ENCODE peak calls at places on chromosomes 1 and 21, in six cellular contexts. One of them, this sample, is unnamed.

GRCh38 chr1:162178432-162178831 is 108.9 kb downstream of the NOS1AP start:
- DNase-seq in HCT116: no peak
- DNase-seq in uterus: no peak
- DNase-seq in dorsolateral prefrontal cortex: no peak
- DNase-seq in heart left ventricle: no peak
- DNase-seq in IMR-90: no peak
- DNase-seq in this sample: no peak

GRCh38 chr1:168180148-168180524 is 1.4 kb downstream of the TIPRL start:
- DNase-seq in HCT116: no peak
- DNase-seq in uterus: no peak
- DNase-seq in dorsolateral prefrontal cortex: no peak
- DNase-seq in heart left ventricle: no peak
- DNase-seq in IMR-90: no peak
- DNase-seq in this sample: no peak

GRCh38 chr1:81428998-81429397 is 371.7 kb upstream of the ADGRL2 start:
- DNase-seq in HCT116: no peak
- DNase-seq in uterus: no peak
- DNase-seq in dorsolateral prefrontal cortex: no peak
- DNase-seq in heart left ventricle: no peak
- DNase-seq in IMR-90: no peak
- DNase-seq in this sample: no peak

GRCh38 chr1:76919123-76919522 is 51.8 kb downstream of the ST6GALNAC5 start:
- DNase-seq in HCT116: no peak
- DNase-seq in uterus: no peak
- DNase-seq in dorsolateral prefrontal cortex: no peak
- DNase-seq in heart left ventricle: no peak
- DNase-seq in IMR-90: no peak
- DNase-seq in this sample: no peak

GRCh38 chr1:187691439-187691838 is 862.7 kb downstream of the PLA2G4A start:
- DNase-seq in HCT116: peak
- DNase-seq in uterus: no peak
- DNase-seq in dorsolateral prefrontal cortex: no peak
- DNase-seq in heart left ventricle: no peak
- DNase-seq in IMR-90: peak
- DNase-seq in this sample: no peak

GRCh38 chr1:185539277-185539943 is 194.8 kb upstream of the HMCN1 start:
- DNase-seq in HCT116: no peak
- DNase-seq in uterus: no peak
- DNase-seq in dorsolateral prefrontal cortex: no peak
- DNase-seq in heart left ventricle: no peak
- DNase-seq in IMR-90: no peak
- DNase-seq in this sample: no peak

GRCh38 chr1:234368320-234369032 is 4.8 kb upstream of the COA6 start:
- DNase-seq in HCT116: no peak
- DNase-seq in uterus: no peak
- DNase-seq in dorsolateral prefrontal cortex: no peak
- DNase-seq in heart left ventricle: no peak
- DNase-seq in IMR-90: no peak
- DNase-seq in this sample: no peak

GRCh38 chr1:204650911-204651570 is 34.5 kb downstream of the LRRN2 start:
- DNase-seq in HCT116: no peak
- DNase-seq in uterus: no peak
- DNase-seq in dorsolateral prefrontal cortex: peak
- DNase-seq in heart left ventricle: no peak
- DNase-seq in IMR-90: no peak
- DNase-seq in this sample: no peak

GRCh38 chr1:214566158-214567104 is 15.0 kb upstream of the PTPN14 start:
- DNase-seq in HCT116: no peak
- DNase-seq in uterus: no peak
- DNase-seq in dorsolateral prefrontal cortex: no peak
- DNase-seq in heart left ventricle: no peak
- DNase-seq in IMR-90: peak
- DNase-seq in this sample: no peak

GRCh38 chr1:47578026-47578861 is 140.4 kb downstream of the FOXD2 start:
- DNase-seq in HCT116: no peak
- DNase-seq in uterus: peak
- DNase-seq in dorsolateral prefrontal cortex: no peak
- DNase-seq in heart left ventricle: no peak
- DNase-seq in IMR-90: no peak
- DNase-seq in this sample: no peak

GRCh38 chr1:201456499-201457309 is 12.3 kb downstream of the PHLDA3 start:
- DNase-seq in HCT116: no peak
- DNase-seq in uterus: peak
- DNase-seq in dorsolateral prefrontal cortex: no peak
- DNase-seq in heart left ventricle: no peak
- DNase-seq in IMR-90: peak
- DNase-seq in this sample: peak

GRCh38 chr1:57422271-57423134 is 1.4 kb downstream of the DAB1 start:
- DNase-seq in HCT116: no peak
- DNase-seq in uterus: no peak
- DNase-seq in dorsolateral prefrontal cortex: peak
- DNase-seq in heart left ventricle: no peak
- DNase-seq in IMR-90: peak
- DNase-seq in this sample: no peak

GRCh38 chr1:184493987-184494388 is 107.2 kb downstream of the C1orf21 start:
- DNase-seq in HCT116: no peak
- DNase-seq in uterus: no peak
- DNase-seq in dorsolateral prefrontal cortex: no peak
- DNase-seq in heart left ventricle: no peak
- DNase-seq in IMR-90: no peak
- DNase-seq in this sample: no peak

GRCh38 chr21:36504067-36505058 is 24.4 kb upstream of the CLDN14 start:
- DNase-seq in HCT116: peak
- DNase-seq in uterus: no peak
- DNase-seq in dorsolateral prefrontal cortex: peak
- DNase-seq in heart left ventricle: no peak
- DNase-seq in IMR-90: peak
- DNase-seq in this sample: no peak

DNA sequence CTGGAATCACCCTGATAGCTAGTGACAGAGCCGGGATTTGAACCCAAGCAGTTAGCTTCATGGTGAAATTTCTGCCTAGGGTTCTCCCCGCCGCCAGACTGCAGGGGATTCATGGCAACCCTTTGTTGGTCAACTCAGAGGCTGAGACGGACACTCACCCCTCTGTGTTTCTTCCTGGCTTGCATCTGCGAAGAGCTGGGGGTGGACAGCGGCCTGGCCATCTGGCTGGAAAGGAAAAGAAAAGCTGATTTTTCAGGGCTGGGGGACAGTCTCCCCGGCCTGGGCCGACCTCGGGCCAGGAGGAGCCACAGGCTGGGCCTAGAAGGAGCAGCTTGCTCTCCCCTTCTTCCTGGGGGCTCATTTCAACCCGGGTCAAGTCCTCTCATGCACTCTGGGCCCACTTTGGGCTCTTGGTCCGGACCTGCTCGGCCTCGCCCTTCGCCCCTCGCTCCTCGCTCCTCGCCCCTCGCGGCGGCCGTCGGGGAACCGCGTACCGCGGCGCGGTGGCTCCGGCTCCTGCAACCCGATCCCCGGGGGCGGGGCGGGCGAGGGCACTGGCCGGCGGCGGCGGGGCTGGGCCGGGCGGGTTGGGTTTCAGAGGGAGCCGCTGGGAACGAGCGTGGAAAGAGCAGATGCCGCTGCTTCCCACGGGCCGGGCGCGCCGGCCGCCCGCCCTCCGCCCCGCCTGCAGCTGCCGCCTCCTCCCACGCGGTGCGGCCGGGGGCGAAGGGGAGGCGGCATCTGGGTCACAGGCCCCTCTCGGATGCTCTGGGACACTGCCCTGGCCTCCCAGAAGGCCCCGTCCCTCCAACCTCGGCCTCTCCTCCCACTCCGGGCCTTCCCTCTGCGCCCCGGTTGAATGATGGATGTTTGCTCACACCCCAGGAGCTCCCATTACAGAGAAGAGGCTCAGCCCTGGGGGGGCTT is 6.7 kb downstream of the HEYL start:
- DNase-seq in HCT116: no peak
- DNase-seq in uterus: peak
- DNase-seq in dorsolateral prefrontal cortex: no peak
- DNase-seq in heart left ventricle: peak
- DNase-seq in IMR-90: peak
- DNase-seq in this sample: no peak
- H3K4me3 ChIP-seq in HCT116: no peak
- H3K4me3 ChIP-seq in uterus: peak
- H3K4me3 ChIP-seq in dorsolateral prefrontal cortex: peak
- H3K4me3 ChIP-seq in heart left ventricle: peak
- H3K4me3 ChIP-seq in IMR-90: no peak
- H3K4me3 ChIP-seq in this sample: peak

GRCh38 chr1:213066363-213066762 is 15.3 kb downstream of the RPS6KC1 start:
- DNase-seq in HCT116: no peak
- DNase-seq in uterus: no peak
- DNase-seq in dorsolateral prefrontal cortex: no peak
- DNase-seq in heart left ventricle: no peak
- DNase-seq in IMR-90: no peak
- DNase-seq in this sample: no peak
- H3K4me3 ChIP-seq in HCT116: no peak
- H3K4me3 ChIP-seq in uterus: no peak
- H3K4me3 ChIP-seq in dorsolateral prefrontal cortex: no peak
- H3K4me3 ChIP-seq in heart left ventricle: no peak
- H3K4me3 ChIP-seq in IMR-90: no peak
- H3K4me3 ChIP-seq in this sample: no peak

GRCh38 chr1:94384485-94385353 is 33.5 kb upstream of the ABCD3 start:
- DNase-seq in HCT116: no peak
- DNase-seq in uterus: no peak
- DNase-seq in dorsolateral prefrontal cortex: no peak
- DNase-seq in heart left ventricle: no peak
- DNase-seq in IMR-90: no peak
- DNase-seq in this sample: no peak
- H3K4me3 ChIP-seq in HCT116: no peak
- H3K4me3 ChIP-seq in uterus: no peak
- H3K4me3 ChIP-seq in dorsolateral prefrontal cortex: no peak
- H3K4me3 ChIP-seq in heart left ventricle: no peak
- H3K4me3 ChIP-seq in IMR-90: no peak
- H3K4me3 ChIP-seq in this sample: no peak

GRCh38 chr1:9182784-9183257 is 51.8 kb upstream of the H6PD start:
- DNase-seq in HCT116: no peak
- DNase-seq in uterus: no peak
- DNase-seq in dorsolateral prefrontal cortex: no peak
- DNase-seq in heart left ventricle: no peak
- DNase-seq in IMR-90: no peak
- DNase-seq in this sample: no peak

GRCh38 chr1:9181990-9182783 is 52.4 kb upstream of the H6PD start:
- DNase-seq in HCT116: no peak
- DNase-seq in uterus: peak
- DNase-seq in dorsolateral prefrontal cortex: no peak
- DNase-seq in heart left ventricle: no peak
- DNase-seq in IMR-90: no peak
- DNase-seq in this sample: no peak

GRCh38 chr1:9183898-9184297 is 50.7 kb upstream of the H6PD start:
- DNase-seq in HCT116: no peak
- DNase-seq in uterus: no peak
- DNase-seq in dorsolateral prefrontal cortex: no peak
- DNase-seq in heart left ventricle: no peak
- DNase-seq in IMR-90: no peak
- DNase-seq in this sample: no peak

GRCh38 chr1:9184749-9185148 is 49.8 kb upstream of the H6PD start:
- DNase-seq in HCT116: no peak
- DNase-seq in uterus: no peak
- DNase-seq in dorsolateral prefrontal cortex: no peak
- DNase-seq in heart left ventricle: no peak
- DNase-seq in IMR-90: no peak
- DNase-seq in this sample: no peak

GRCh38 chr1:9183441-9183840 is 51.1 kb upstream of the H6PD start:
- DNase-seq in HCT116: no peak
- DNase-seq in uterus: no peak
- DNase-seq in dorsolateral prefrontal cortex: no peak
- DNase-seq in heart left ventricle: no peak
- DNase-seq in IMR-90: no peak
- DNase-seq in this sample: no peak
- H3K4me3 ChIP-seq in HCT116: no peak
- H3K4me3 ChIP-seq in uterus: peak
- H3K4me3 ChIP-seq in dorsolateral prefrontal cortex: peak
- H3K4me3 ChIP-seq in heart left ventricle: peak
- H3K4me3 ChIP-seq in IMR-90: peak
- H3K4me3 ChIP-seq in this sample: peak

DNA sequence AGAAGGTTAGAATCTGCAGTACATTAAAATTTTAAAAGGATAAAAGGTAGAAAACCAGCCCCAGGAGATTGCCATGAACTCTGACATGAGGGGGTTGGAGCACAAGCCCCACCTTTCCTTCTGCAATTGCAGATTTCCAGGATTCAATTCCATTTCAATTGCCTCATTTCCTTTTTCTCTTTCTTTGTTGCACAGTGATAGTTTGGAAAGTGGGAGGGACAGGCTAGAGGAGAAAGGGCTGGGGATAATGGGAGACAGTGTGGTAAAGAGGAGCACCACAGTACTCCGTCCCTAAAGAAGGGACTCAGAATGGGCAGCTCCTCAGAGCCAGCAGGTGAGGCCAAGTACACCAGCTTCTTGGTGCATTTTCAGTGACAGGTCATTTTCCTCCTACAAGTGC is 238.5 kb upstream of the RAB4A start:
- DNase-seq in HCT116: no peak
- DNase-seq in uterus: no peak
- DNase-seq in dorsolateral prefrontal cortex: no peak
- DNase-seq in heart left ventricle: no peak
- DNase-seq in IMR-90: no peak
- DNase-seq in this sample: no peak
- H3K4me3 ChIP-seq in HCT116: no peak
- H3K4me3 ChIP-seq in uterus: no peak
- H3K4me3 ChIP-seq in dorsolateral prefrontal cortex: no peak
- H3K4me3 ChIP-seq in heart left ventricle: no peak
- H3K4me3 ChIP-seq in IMR-90: no peak
- H3K4me3 ChIP-seq in this sample: no peak

GRCh38 chr1:230248876-230249275 is 177.3 kb downstream of the PGBD5 start:
- DNase-seq in HCT116: no peak
- DNase-seq in uterus: no peak
- DNase-seq in dorsolateral prefrontal cortex: no peak
- DNase-seq in heart left ventricle: no peak
- DNase-seq in IMR-90: no peak
- DNase-seq in this sample: no peak

GRCh38 chr1:230250061-230250460 is 176.1 kb downstream of the PGBD5 start:
- DNase-seq in HCT116: no peak
- DNase-seq in uterus: no peak
- DNase-seq in dorsolateral prefrontal cortex: no peak
- DNase-seq in heart left ventricle: no peak
- DNase-seq in IMR-90: no peak
- DNase-seq in this sample: peak

GRCh38 chr1:230250676-230251075 is 175.5 kb downstream of the PGBD5 start:
- DNase-seq in HCT116: no peak
- DNase-seq in uterus: no peak
- DNase-seq in dorsolateral prefrontal cortex: no peak
- DNase-seq in heart left ventricle: no peak
- DNase-seq in IMR-90: no peak
- DNase-seq in this sample: peak

GRCh38 chr1:230246551-230246950 is 179.5 kb downstream of the GALNT2 start:
- DNase-seq in HCT116: no peak
- DNase-seq in uterus: no peak
- DNase-seq in dorsolateral prefrontal cortex: no peak
- DNase-seq in heart left ventricle: no peak
- DNase-seq in IMR-90: no peak
- DNase-seq in this sample: peak

GRCh38 chr1:230247921-230248778 is 178.0 kb downstream of the PGBD5 start:
- DNase-seq in HCT116: no peak
- DNase-seq in uterus: no peak
- DNase-seq in dorsolateral prefrontal cortex: no peak
- DNase-seq in heart left ventricle: no peak
- DNase-seq in IMR-90: no peak
- DNase-seq in this sample: no peak
- H3K4me3 ChIP-seq in HCT116: no peak
- H3K4me3 ChIP-seq in uterus: no peak
- H3K4me3 ChIP-seq in dorsolateral prefrontal cortex: no peak
- H3K4me3 ChIP-seq in heart left ventricle: no peak
- H3K4me3 ChIP-seq in IMR-90: no peak
- H3K4me3 ChIP-seq in this sample: no peak